ENCODE peak calls at places on chromosomes 16 and 17, in ten cellular contexts. One of them, this sample, is unnamed.

GRCh38 chr16:85055503-85056210 is 28.1 kb downstream of the KIAA0513 start:
- DNase-seq in SK-N-MC: no peak
- DNase-seq in amygdala: no peak
- DNase-seq in NCI-H446 treated with DMSO at 0.1 percent for 48 hours: no peak
- DNase-seq in frontal cortex: no peak
- DNase-seq in GM04504: peak
- DNase-seq in bronchial epithelial cell: peak
- DNase-seq in cardiac muscle cell: peak
- DNase-seq in T-cell: peak
- DNase-seq in uterus: peak
- DNase-seq in this sample: peak

GRCh38 chr17:52666264-52666663 is 507.8 kb upstream of the CA10 start:
- DNase-seq in frontal cortex: no peak
- DNase-seq in amygdala: no peak
- DNase-seq in SK-N-MC: no peak
- DNase-seq in cardiac muscle cell: no peak
- DNase-seq in NCI-H446 treated with DMSO at 0.1 percent for 48 hours: no peak
- DNase-seq in T-cell: no peak
- DNase-seq in uterus: no peak
- DNase-seq in bronchial epithelial cell: no peak
- DNase-seq in GM04504: no peak
- DNase-seq in this sample: no peak

GRCh38 chr17:74935585-74936469 is at the start of gene OTOP3:
- DNase-seq in amygdala: no peak
- DNase-seq in T-cell: no peak
- DNase-seq in frontal cortex: no peak
- DNase-seq in NCI-H446 treated with DMSO at 0.1 percent for 48 hours: no peak
- DNase-seq in uterus: no peak
- DNase-seq in bronchial epithelial cell: no peak
- DNase-seq in SK-N-MC: no peak
- DNase-seq in cardiac muscle cell: no peak
- DNase-seq in GM04504: no peak
- DNase-seq in this sample: no peak

GRCh38 chr16:397736-398332 is 835 bp downstream of the NME4 start:
- DNase-seq in bronchial epithelial cell: peak
- DNase-seq in T-cell: peak
- DNase-seq in frontal cortex: peak
- DNase-seq in amygdala: peak
- DNase-seq in NCI-H446 treated with DMSO at 0.1 percent for 48 hours: no peak
- DNase-seq in SK-N-MC: no peak
- DNase-seq in uterus: peak
- DNase-seq in GM04504: peak
- DNase-seq in cardiac muscle cell: peak
- DNase-seq in this sample: no peak

GRCh38 chr17:56913000-56913866 is 616 bp downstream of the TRIM25 start:
- DNase-seq in amygdala: no peak
- DNase-seq in frontal cortex: no peak
- DNase-seq in cardiac muscle cell: peak
- DNase-seq in T-cell: no peak
- DNase-seq in bronchial epithelial cell: no peak
- DNase-seq in SK-N-MC: no peak
- DNase-seq in GM04504: no peak
- DNase-seq in NCI-H446 treated with DMSO at 0.1 percent for 48 hours: no peak
- DNase-seq in uterus: no peak
- DNase-seq in this sample: peak

GRCh38 chr17:51857052-51857593 is 301.4 kb downstream of the CA10 start:
- DNase-seq in NCI-H446 treated with DMSO at 0.1 percent for 48 hours: peak
- DNase-seq in amygdala: no peak
- DNase-seq in GM04504: no peak
- DNase-seq in frontal cortex: no peak
- DNase-seq in cardiac muscle cell: no peak
- DNase-seq in T-cell: no peak
- DNase-seq in uterus: no peak
- DNase-seq in bronchial epithelial cell: no peak
- DNase-seq in SK-N-MC: no peak
- DNase-seq in this sample: no peak

GRCh38 chr17:13222931-13223330 is 205.1 kb upstream of the ELAC2 start:
- DNase-seq in T-cell: no peak
- DNase-seq in cardiac muscle cell: no peak
- DNase-seq in uterus: no peak
- DNase-seq in NCI-H446 treated with DMSO at 0.1 percent for 48 hours: no peak
- DNase-seq in GM04504: no peak
- DNase-seq in bronchial epithelial cell: no peak
- DNase-seq in amygdala: no peak
- DNase-seq in SK-N-MC: no peak
- DNase-seq in frontal cortex: no peak
- DNase-seq in this sample: no peak

GRCh38 chr17:45432405-45433113 is at the start of gene ARHGAP27:
- DNase-seq in frontal cortex: no peak
- DNase-seq in GM04504: no peak
- DNase-seq in bronchial epithelial cell: no peak
- DNase-seq in T-cell: no peak
- DNase-seq in amygdala: no peak
- DNase-seq in SK-N-MC: no peak
- DNase-seq in NCI-H446 treated with DMSO at 0.1 percent for 48 hours: no peak
- DNase-seq in cardiac muscle cell: peak
- DNase-seq in uterus: peak
- DNase-seq in this sample: no peak

GRCh38 chr16:84326545-84326944 is 31.9 kb downstream of the WFDC1 start:
- DNase-seq in uterus: no peak
- DNase-seq in T-cell: no peak
- DNase-seq in frontal cortex: no peak
- DNase-seq in bronchial epithelial cell: no peak
- DNase-seq in amygdala: no peak
- DNase-seq in SK-N-MC: no peak
- DNase-seq in cardiac muscle cell: no peak
- DNase-seq in NCI-H446 treated with DMSO at 0.1 percent for 48 hours: no peak
- DNase-seq in GM04504: no peak
- DNase-seq in this sample: no peak

GRCh38 chr17:40577611-40578065 is 12.4 kb upstream of the CCR7 start:
- DNase-seq in T-cell: no peak
- DNase-seq in GM04504: no peak
- DNase-seq in amygdala: no peak
- DNase-seq in bronchial epithelial cell: no peak
- DNase-seq in frontal cortex: no peak
- DNase-seq in SK-N-MC: no peak
- DNase-seq in cardiac muscle cell: no peak
- DNase-seq in uterus: no peak
- DNase-seq in NCI-H446 treated with DMSO at 0.1 percent for 48 hours: no peak
- DNase-seq in this sample: no peak

GRCh38 chr17:40358323-40359038 is 6.1 kb downstream of the GJD3 start:
- DNase-seq in T-cell: peak
- DNase-seq in uterus: peak
- DNase-seq in amygdala: peak
- DNase-seq in frontal cortex: peak
- DNase-seq in GM04504: peak
- DNase-seq in bronchial epithelial cell: peak
- DNase-seq in NCI-H446 treated with DMSO at 0.1 percent for 48 hours: peak
- DNase-seq in SK-N-MC: peak
- DNase-seq in cardiac muscle cell: peak
- DNase-seq in this sample: peak

GRCh38 chr17:45376171-45376564 is 56.5 kb downstream of the ARHGAP27 start:
- DNase-seq in SK-N-MC: no peak
- DNase-seq in frontal cortex: no peak
- DNase-seq in GM04504: no peak
- DNase-seq in amygdala: no peak
- DNase-seq in cardiac muscle cell: no peak
- DNase-seq in NCI-H446 treated with DMSO at 0.1 percent for 48 hours: no peak
- DNase-seq in bronchial epithelial cell: no peak
- DNase-seq in uterus: no peak
- DNase-seq in T-cell: no peak
- DNase-seq in this sample: no peak

GRCh38 chr16:4523686-4524085 is 14.9 kb downstream of the CDIP1 start:
- DNase-seq in SK-N-MC: no peak
- DNase-seq in uterus: no peak
- DNase-seq in cardiac muscle cell: no peak
- DNase-seq in frontal cortex: no peak
- DNase-seq in amygdala: no peak
- DNase-seq in bronchial epithelial cell: no peak
- DNase-seq in NCI-H446 treated with DMSO at 0.1 percent for 48 hours: no peak
- DNase-seq in T-cell: no peak
- DNase-seq in GM04504: no peak
- DNase-seq in this sample: no peak

GRCh38 chr16:66728117-66728787 is 23.2 kb downstream of the DYNC1LI2 start:
- DNase-seq in NCI-H446 treated with DMSO at 0.1 percent for 48 hours: peak
- DNase-seq in uterus: peak
- DNase-seq in bronchial epithelial cell: peak
- DNase-seq in SK-N-MC: no peak
- DNase-seq in cardiac muscle cell: peak
- DNase-seq in frontal cortex: peak
- DNase-seq in T-cell: no peak
- DNase-seq in amygdala: no peak
- DNase-seq in GM04504: no peak
- DNase-seq in this sample: no peak

GRCh38 chr16:73414636-73415035 is 366.7 kb upstream of the ZFHX3 start:
- DNase-seq in amygdala: no peak
- DNase-seq in frontal cortex: no peak
- DNase-seq in uterus: no peak
- DNase-seq in cardiac muscle cell: no peak
- DNase-seq in T-cell: no peak
- DNase-seq in SK-N-MC: no peak
- DNase-seq in bronchial epithelial cell: no peak
- DNase-seq in GM04504: no peak
- DNase-seq in NCI-H446 treated with DMSO at 0.1 percent for 48 hours: no peak
- DNase-seq in this sample: no peak

GRCh38 chr16:68689921-68690320 is 44.8 kb downstream of the CDH3 start:
- DNase-seq in cardiac muscle cell: peak
- DNase-seq in GM04504: no peak
- DNase-seq in frontal cortex: no peak
- DNase-seq in uterus: no peak
- DNase-seq in bronchial epithelial cell: no peak
- DNase-seq in NCI-H446 treated with DMSO at 0.1 percent for 48 hours: no peak
- DNase-seq in T-cell: no peak
- DNase-seq in amygdala: no peak
- DNase-seq in SK-N-MC: no peak
- DNase-seq in this sample: no peak

GRCh38 chr17:30148376-30148775 is 31.8 kb downstream of the NSRP1 start:
- DNase-seq in SK-N-MC: no peak
- DNase-seq in uterus: no peak
- DNase-seq in cardiac muscle cell: no peak
- DNase-seq in bronchial epithelial cell: no peak
- DNase-seq in amygdala: no peak
- DNase-seq in frontal cortex: no peak
- DNase-seq in GM04504: no peak
- DNase-seq in NCI-H446 treated with DMSO at 0.1 percent for 48 hours: no peak
- DNase-seq in T-cell: no peak
- DNase-seq in this sample: no peak

GRCh38 chr16:30951785-30952184 is 2.9 kb downstream of the ORAI3 start:
- DNase-seq in uterus: peak
- DNase-seq in T-cell: no peak
- DNase-seq in frontal cortex: no peak
- DNase-seq in bronchial epithelial cell: no peak
- DNase-seq in SK-N-MC: no peak
- DNase-seq in NCI-H446 treated with DMSO at 0.1 percent for 48 hours: peak
- DNase-seq in amygdala: no peak
- DNase-seq in cardiac muscle cell: no peak
- DNase-seq in GM04504: no peak
- DNase-seq in this sample: no peak

GRCh38 chr17:76642032-76642561 is 1.5 kb downstream of the ST6GALNAC1 start:
- DNase-seq in NCI-H446 treated with DMSO at 0.1 percent for 48 hours: no peak
- DNase-seq in frontal cortex: no peak
- DNase-seq in bronchial epithelial cell: no peak
- DNase-seq in amygdala: no peak
- DNase-seq in uterus: no peak
- DNase-seq in cardiac muscle cell: no peak
- DNase-seq in GM04504: no peak
- DNase-seq in T-cell: no peak
- DNase-seq in SK-N-MC: no peak
- DNase-seq in this sample: no peak

GRCh38 chr16:3549906-3550305 is 27.3 kb downstream of the NLRC3 start:
- DNase-seq in SK-N-MC: no peak
- DNase-seq in uterus: no peak
- DNase-seq in cardiac muscle cell: no peak
- DNase-seq in T-cell: no peak
- DNase-seq in GM04504: no peak
- DNase-seq in frontal cortex: no peak
- DNase-seq in amygdala: no peak
- DNase-seq in bronchial epithelial cell: no peak
- DNase-seq in NCI-H446 treated with DMSO at 0.1 percent for 48 hours: no peak
- DNase-seq in this sample: no peak

GRCh38 chr16:1535391-1536291 is 2.2 kb downstream of the TMEM204 start:
- DNase-seq in NCI-H446 treated with DMSO at 0.1 percent for 48 hours: no peak
- DNase-seq in T-cell: no peak
- DNase-seq in frontal cortex: no peak
- DNase-seq in amygdala: no peak
- DNase-seq in cardiac muscle cell: no peak
- DNase-seq in uterus: no peak
- DNase-seq in SK-N-MC: no peak
- DNase-seq in GM04504: no peak
- DNase-seq in bronchial epithelial cell: no peak
- DNase-seq in this sample: no peak

GRCh38 chr17:77516902-77517301 is 376.1 kb downstream of the SEC14L1 start:
- DNase-seq in SK-N-MC: no peak
- DNase-seq in frontal cortex: no peak
- DNase-seq in bronchial epithelial cell: peak
- DNase-seq in T-cell: no peak
- DNase-seq in GM04504: peak
- DNase-seq in cardiac muscle cell: no peak
- DNase-seq in uterus: no peak
- DNase-seq in amygdala: no peak
- DNase-seq in NCI-H446 treated with DMSO at 0.1 percent for 48 hours: no peak
- DNase-seq in this sample: no peak